ENCODE peak calls at places on chromosome 20, in five cellular contexts. I is T1000, X is NCI-H2107, R is progenitor cell of endocrine pancreas, S is hypothalamus. G is an unnamed sample.

GRCh38 chr20:13098720-13099355 is 90.1 kb downstream of the SPTLC3 start:
- DNase-seq in R (no peak), S (no peak), X (no peak), I (no peak), G (no peak)

GRCh38 chr20:36308986-36309385 is 2.8 kb downstream of the DLGAP4 start:
- DNase-seq in I (no peak), S (no peak), X (no peak), R (no peak), G (no peak)

GRCh38 chr20:37598101-37598530 is 70.4 kb upstream of the BLCAP start:
- DNase-seq in I (no peak), S (no peak), R (peak; percentile 60), X (peak; percentile 35), G (no peak)

GRCh38 chr20:33909331-33909921 is 84.3 kb upstream of the RALY start:
- DNase-seq in S (no peak), I (no peak), X (peak; percentile 16), R (no peak), G (no peak)

GRCh38 chr20:49446808-49447207 is 35.7 kb downstream of the KCNB1 start:
- DNase-seq in X (no peak), R (no peak), I (no peak), S (peak; percentile 62), G (no peak)

GRCh38 chr20:57647933-57648785 is 27.9 kb upstream of the ZBP1 start:
- DNase-seq in X (no peak), I (no peak), S (no peak), R (no peak), G (no peak)

GRCh38 chr20:62496525-62497218 is 20.9 kb upstream of the GATA5 start:
- DNase-seq in S (no peak), X (no peak), R (peak; percentile 54), I (no peak), G (no peak)

GRCh38 chr20:17430515-17430914 is 100.7 kb downstream of the BFSP1 start:
- DNase-seq in S (no peak), X (no peak), R (no peak), I (no peak), G (no peak)

GRCh38 chr20:24838551-24839530 is 110.2 kb upstream of the CST7 start:
- DNase-seq in R (no peak), I (no peak), S (no peak), X (no peak), G (no peak)

GRCh38 chr20:2986466-2986865 is 57.0 kb upstream of the GNRH2 start:
- DNase-seq in X (no peak), I (no peak), S (no peak), R (no peak), G (peak; percentile 59)